ENCODE peak calls at places on chromosomes 3 and 15, in seven cellular contexts. One of them, this sample, is unnamed.

GRCh38 chr15:29612096-29612495 is 210.2 kb downstream of the TJP1 start:
- DNase-seq in type B pancreatic cell: no peak
- DNase-seq in OCI-LY7: no peak
- DNase-seq in AG04450: peak; percentile 26
- DNase-seq in neural crest cell: no peak
- DNase-seq in thyroid gland: no peak
- DNase-seq in B cell: no peak
- DNase-seq in this sample: no peak

GRCh38 chr15:70698412-70698811 is 64.9 kb downstream of the UACA start:
- DNase-seq in type B pancreatic cell: no peak
- DNase-seq in OCI-LY7: no peak
- DNase-seq in AG04450: no peak
- DNase-seq in neural crest cell: no peak
- DNase-seq in thyroid gland: no peak
- DNase-seq in B cell: no peak
- DNase-seq in this sample: no peak

GRCh38 chr3:183159319-183159718 is 3.2 kb downstream of the LAMP3 start:
- DNase-seq in type B pancreatic cell: no peak
- DNase-seq in OCI-LY7: no peak
- DNase-seq in AG04450: no peak
- DNase-seq in neural crest cell: no peak
- DNase-seq in thyroid gland: no peak
- DNase-seq in B cell: no peak
- DNase-seq in this sample: no peak

GRCh38 chr15:90872481-90873184 is 4.2 kb downstream of the FURIN start:
- DNase-seq in type B pancreatic cell: no peak
- DNase-seq in OCI-LY7: no peak
- DNase-seq in AG04450: peak; percentile 11
- DNase-seq in neural crest cell: no peak
- DNase-seq in thyroid gland: peak; percentile 75
- DNase-seq in B cell: no peak
- DNase-seq in this sample: peak; percentile 70

GRCh38 chr3:172848910-172849309 is 98.4 kb downstream of the ECT2 start:
- DNase-seq in type B pancreatic cell: no peak
- DNase-seq in OCI-LY7: no peak
- DNase-seq in AG04450: no peak
- DNase-seq in neural crest cell: no peak
- DNase-seq in thyroid gland: no peak
- DNase-seq in B cell: no peak
- DNase-seq in this sample: no peak

GRCh38 chr15:41544650-41545015 is 576 bp upstream of the RPAP1 start:
- DNase-seq in type B pancreatic cell: no peak
- DNase-seq in OCI-LY7: no peak
- DNase-seq in AG04450: no peak
- DNase-seq in neural crest cell: no peak
- DNase-seq in thyroid gland: no peak
- DNase-seq in B cell: no peak
- DNase-seq in this sample: no peak

GRCh38 chr3:107206141-107206540 is 171.1 kb upstream of the CCDC54 start:
- DNase-seq in type B pancreatic cell: no peak
- DNase-seq in OCI-LY7: peak; percentile 35
- DNase-seq in AG04450: no peak
- DNase-seq in neural crest cell: peak; percentile 11
- DNase-seq in thyroid gland: no peak
- DNase-seq in B cell: peak; percentile 15
- DNase-seq in this sample: peak; percentile 11

GRCh38 chr15:40925863-40926658 is 3.1 kb upstream of the DLL4 start:
- DNase-seq in type B pancreatic cell: peak; percentile 73
- DNase-seq in OCI-LY7: no peak
- DNase-seq in AG04450: no peak
- DNase-seq in neural crest cell: peak; percentile 43
- DNase-seq in thyroid gland: no peak
- DNase-seq in B cell: peak; percentile 49
- DNase-seq in this sample: no peak

GRCh38 chr3:105691633-105692032 is 177.2 kb downstream of the CBLB start:
- DNase-seq in type B pancreatic cell: no peak
- DNase-seq in OCI-LY7: no peak
- DNase-seq in AG04450: no peak
- DNase-seq in neural crest cell: no peak
- DNase-seq in thyroid gland: no peak
- DNase-seq in B cell: no peak
- DNase-seq in this sample: no peak

GRCh38 chr15:76368135-76368588 is 31.6 kb downstream of the ISL2 start:
- DNase-seq in type B pancreatic cell: no peak
- DNase-seq in OCI-LY7: no peak
- DNase-seq in AG04450: no peak
- DNase-seq in neural crest cell: no peak
- DNase-seq in thyroid gland: no peak
- DNase-seq in B cell: no peak
- DNase-seq in this sample: no peak

GRCh38 chr15:87263296-87263695 is 993.2 kb downstream of the NTRK3 start:
- DNase-seq in type B pancreatic cell: no peak
- DNase-seq in OCI-LY7: no peak
- DNase-seq in AG04450: no peak
- DNase-seq in neural crest cell: no peak
- DNase-seq in thyroid gland: no peak
- DNase-seq in B cell: no peak
- DNase-seq in this sample: no peak

GRCh38 chr3:120102674-120103073 is 8.4 kb upstream of the GSK3B start:
- DNase-seq in type B pancreatic cell: no peak
- DNase-seq in OCI-LY7: no peak
- DNase-seq in AG04450: no peak
- DNase-seq in neural crest cell: no peak
- DNase-seq in thyroid gland: peak; percentile 63
- DNase-seq in B cell: no peak
- DNase-seq in this sample: no peak

GRCh38 chr3:45958333-45958791 is 15.1 kb downstream of the CXCR6 start:
- DNase-seq in type B pancreatic cell: no peak
- DNase-seq in OCI-LY7: no peak
- DNase-seq in AG04450: no peak
- DNase-seq in neural crest cell: no peak
- DNase-seq in thyroid gland: no peak
- DNase-seq in B cell: no peak
- DNase-seq in this sample: no peak

GRCh38 chr3:117200962-117201361 is 491.4 kb downstream of the TUSC7 start:
- DNase-seq in type B pancreatic cell: no peak
- DNase-seq in OCI-LY7: no peak
- DNase-seq in AG04450: no peak
- DNase-seq in neural crest cell: no peak
- DNase-seq in thyroid gland: no peak
- DNase-seq in B cell: no peak
- DNase-seq in this sample: no peak

GRCh38 chr3:42654331-42655201 is 1.1 kb downstream of the ZBTB47 start:
- DNase-seq in type B pancreatic cell: no peak
- DNase-seq in OCI-LY7: no peak
- DNase-seq in AG04450: no peak
- DNase-seq in neural crest cell: peak; percentile 39
- DNase-seq in thyroid gland: peak; percentile 74
- DNase-seq in B cell: peak; percentile 35
- DNase-seq in this sample: peak; percentile 62

GRCh38 chr3:16523778-16524177 is 10.3 kb upstream of the RFTN1 start:
- DNase-seq in type B pancreatic cell: no peak
- DNase-seq in OCI-LY7: no peak
- DNase-seq in AG04450: no peak
- DNase-seq in neural crest cell: no peak
- DNase-seq in thyroid gland: no peak
- DNase-seq in B cell: no peak
- DNase-seq in this sample: no peak

GRCh38 chr3:175212896-175213295 is 353.8 kb downstream of the NAALADL2 start:
- DNase-seq in type B pancreatic cell: no peak
- DNase-seq in OCI-LY7: no peak
- DNase-seq in AG04450: no peak
- DNase-seq in neural crest cell: no peak
- DNase-seq in thyroid gland: no peak
- DNase-seq in B cell: no peak
- DNase-seq in this sample: no peak

GRCh38 chr3:167671878-167672427 is 18.2 kb upstream of the WDR49 start:
- DNase-seq in type B pancreatic cell: no peak
- DNase-seq in OCI-LY7: no peak
- DNase-seq in AG04450: no peak
- DNase-seq in neural crest cell: no peak
- DNase-seq in thyroid gland: no peak
- DNase-seq in B cell: no peak
- DNase-seq in this sample: no peak

GRCh38 chr15:21260966-21261395 is 179.3 kb downstream of the POTEB3 start:
- DNase-seq in type B pancreatic cell: no peak
- DNase-seq in OCI-LY7: no peak
- DNase-seq in AG04450: no peak
- DNase-seq in neural crest cell: no peak
- DNase-seq in thyroid gland: no peak
- DNase-seq in B cell: no peak
- DNase-seq in this sample: no peak

GRCh38 chr15:75214293-75215096 is 12.8 kb downstream of the C15orf39 start:
- DNase-seq in type B pancreatic cell: no peak
- DNase-seq in OCI-LY7: no peak
- DNase-seq in AG04450: no peak
- DNase-seq in neural crest cell: no peak
- DNase-seq in thyroid gland: no peak
- DNase-seq in B cell: no peak
- DNase-seq in this sample: no peak

GRCh38 chr3:3015472-3016089 is 94.6 kb downstream of the IL5RA start:
- DNase-seq in type B pancreatic cell: no peak
- DNase-seq in OCI-LY7: no peak
- DNase-seq in AG04450: no peak
- DNase-seq in neural crest cell: peak; percentile 3
- DNase-seq in thyroid gland: no peak
- DNase-seq in B cell: peak; percentile 4
- DNase-seq in this sample: no peak

GRCh38 chr3:131020122-131020693 is 6.4 kb downstream of the ASTE1 start:
- DNase-seq in type B pancreatic cell: no peak
- DNase-seq in OCI-LY7: peak; percentile 18
- DNase-seq in AG04450: no peak
- DNase-seq in neural crest cell: no peak
- DNase-seq in thyroid gland: no peak
- DNase-seq in B cell: peak; percentile 41
- DNase-seq in this sample: no peak
- TF ChIP-seq CTCF in type B pancreatic cell: no peak
- TF ChIP-seq CTCF in OCI-LY7: no peak
- TF ChIP-seq CTCF in AG04450: no peak
- TF ChIP-seq CTCF in neural crest cell: no peak
- TF ChIP-seq CTCF in thyroid gland: no peak
- TF ChIP-seq CTCF in B cell: no peak
- TF ChIP-seq CTCF in this sample: no peak

GRCh38 chr3:128173849-128174248 is 20.6 kb downstream of the EEFSEC start:
- DNase-seq in type B pancreatic cell: no peak
- DNase-seq in OCI-LY7: no peak
- DNase-seq in AG04450: no peak
- DNase-seq in neural crest cell: no peak
- DNase-seq in thyroid gland: no peak
- DNase-seq in B cell: no peak
- DNase-seq in this sample: no peak
- TF ChIP-seq CTCF in type B pancreatic cell: no peak
- TF ChIP-seq CTCF in OCI-LY7: no peak
- TF ChIP-seq CTCF in AG04450: no peak
- TF ChIP-seq CTCF in neural crest cell: no peak
- TF ChIP-seq CTCF in thyroid gland: no peak
- TF ChIP-seq CTCF in B cell: no peak
- TF ChIP-seq CTCF in this sample: no peak

DNA sequence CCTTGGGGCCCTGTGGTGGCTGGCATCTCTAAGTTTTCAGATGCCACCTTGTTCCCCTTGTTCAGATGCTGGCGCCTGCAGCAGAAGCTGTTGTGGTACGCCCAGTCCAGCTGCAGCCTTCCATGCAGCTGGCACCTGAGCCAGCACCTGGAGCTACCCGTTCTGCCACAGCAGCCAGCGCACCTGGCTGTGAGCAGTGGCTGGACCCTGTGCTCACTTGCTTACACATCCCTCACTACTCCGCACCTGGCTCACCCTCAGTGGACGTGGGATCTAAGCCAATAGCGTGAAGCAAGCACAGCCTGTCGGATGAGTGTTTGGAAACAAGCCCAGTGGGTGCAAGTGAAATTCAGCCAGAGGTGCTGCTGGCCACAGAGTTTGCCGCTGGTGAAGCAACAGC is 607.5 kb upstream of the BCHE start:
- DNase-seq in type B pancreatic cell: no peak
- DNase-seq in OCI-LY7: no peak
- DNase-seq in AG04450: no peak
- DNase-seq in neural crest cell: no peak
- DNase-seq in thyroid gland: no peak
- DNase-seq in B cell: no peak
- DNase-seq in this sample: no peak
- TF ChIP-seq CTCF in type B pancreatic cell: no peak
- TF ChIP-seq CTCF in OCI-LY7: no peak
- TF ChIP-seq CTCF in AG04450: no peak
- TF ChIP-seq CTCF in neural crest cell: no peak
- TF ChIP-seq CTCF in thyroid gland: no peak
- TF ChIP-seq CTCF in B cell: no peak
- TF ChIP-seq CTCF in this sample: no peak

GRCh38 chr3:50355829-50356552 is 3.3 kb downstream of the TMEM115 start:
- DNase-seq in type B pancreatic cell: no peak
- DNase-seq in OCI-LY7: no peak
- DNase-seq in AG04450: no peak
- DNase-seq in neural crest cell: no peak
- DNase-seq in thyroid gland: peak; percentile 36
- DNase-seq in B cell: no peak
- DNase-seq in this sample: no peak
- TF ChIP-seq CTCF in type B pancreatic cell: no peak
- TF ChIP-seq CTCF in OCI-LY7: peak; percentile 34
- TF ChIP-seq CTCF in AG04450: no peak
- TF ChIP-seq CTCF in neural crest cell: no peak
- TF ChIP-seq CTCF in thyroid gland: no peak
- TF ChIP-seq CTCF in B cell: no peak
- TF ChIP-seq CTCF in this sample: peak; percentile 23

GRCh38 chr15:33313491-33313890 is 2.7 kb downstream of the RYR3 start:
- DNase-seq in type B pancreatic cell: no peak
- DNase-seq in OCI-LY7: no peak
- DNase-seq in AG04450: no peak
- DNase-seq in neural crest cell: no peak
- DNase-seq in thyroid gland: no peak
- DNase-seq in B cell: no peak
- DNase-seq in this sample: no peak

GRCh38 chr15:33311312-33311971 is 675 bp downstream of the RYR3 start:
- DNase-seq in type B pancreatic cell: no peak
- DNase-seq in OCI-LY7: no peak
- DNase-seq in AG04450: no peak
- DNase-seq in neural crest cell: peak; percentile 11
- DNase-seq in thyroid gland: no peak
- DNase-seq in B cell: no peak
- DNase-seq in this sample: no peak

GRCh38 chr15:33314115-33314514 is 3.3 kb downstream of the RYR3 start:
- DNase-seq in type B pancreatic cell: no peak
- DNase-seq in OCI-LY7: no peak
- DNase-seq in AG04450: no peak
- DNase-seq in neural crest cell: no peak
- DNase-seq in thyroid gland: no peak
- DNase-seq in B cell: no peak
- DNase-seq in this sample: no peak

GRCh38 chr15:33310481-33311311 is at the start of gene RYR3:
- DNase-seq in type B pancreatic cell: peak; percentile 72
- DNase-seq in OCI-LY7: no peak
- DNase-seq in AG04450: no peak
- DNase-seq in neural crest cell: peak; percentile 26
- DNase-seq in thyroid gland: peak; percentile 27
- DNase-seq in B cell: no peak
- DNase-seq in this sample: no peak

GRCh38 chr15:33309602-33310276 is 1.0 kb upstream of the RYR3 start:
- DNase-seq in type B pancreatic cell: no peak
- DNase-seq in OCI-LY7: peak; percentile 27
- DNase-seq in AG04450: no peak
- DNase-seq in neural crest cell: no peak
- DNase-seq in thyroid gland: no peak
- DNase-seq in B cell: no peak
- DNase-seq in this sample: peak; percentile 40
- TF ChIP-seq CTCF in type B pancreatic cell: peak; percentile 47
- TF ChIP-seq CTCF in OCI-LY7: peak; percentile 69
- TF ChIP-seq CTCF in AG04450: no peak
- TF ChIP-seq CTCF in neural crest cell: no peak
- TF ChIP-seq CTCF in thyroid gland: no peak
- TF ChIP-seq CTCF in B cell: no peak
- TF ChIP-seq CTCF in this sample: no peak

This sample was measured in GM10248.